ENCODE peak calls at places on chromosome 17, in five cellular contexts. U, L, A, D and Y are unnamed samples.

GRCh38 chr17:22669721-22670120 is 977.4 kb downstream of the KCNJ18 start:
- DNase-seq in U (no peak), L (no peak), A (no peak), D (no peak), Y (no peak)

GRCh38 chr17:61770752-61771533 is 92.4 kb downstream of the BRIP1 start:
- DNase-seq in U (peak; percentile 52), L (no peak), A (no peak), D (no peak), Y (peak; percentile 74)

GRCh38 chr17:47810200-47810821 is 11.3 kb downstream of the OSBPL7 start:
- DNase-seq in U (peak; percentile 40), L (peak; percentile 94), A (peak; percentile 60), D (peak; percentile 87), Y (peak; percentile 87)

GRCh38 chr17:6269474-6269873 is 165.4 kb downstream of the AIPL1 start:
- DNase-seq in U (no peak), L (no peak), A (no peak), D (peak; percentile 51), Y (peak; percentile 25)

GRCh38 chr17:76528156-76528527 is 9.4 kb downstream of the CYGB start:
- DNase-seq in U (no peak), L (no peak), A (no peak), D (peak; percentile 34), Y (no peak)

GRCh38 chr17:16997514-16998429 is 25.9 kb upstream of the TNFRSF13B start:
- DNase-seq in U (no peak), L (no peak), A (no peak), D (peak; percentile 86), Y (no peak)

GRCh38 chr17:59366040-59366757 is 34.7 kb downstream of the YPEL2 start:
- DNase-seq in U (no peak), L (peak; percentile 63), A (no peak), D (no peak), Y (no peak)

GRCh38 chr17:71975998-71976649 is 144.7 kb upstream of the SOX9 start:
- DNase-seq in U (peak; percentile 89), L (peak; percentile 55), A (peak; percentile 92), D (peak; percentile 85), Y (peak; percentile 97)

GRCh38 chr17:62800580-62800979 is 7.5 kb downstream of the MARCHF10 start:
- DNase-seq in U (no peak), L (peak; percentile 60), A (no peak), D (no peak), Y (peak; percentile 70)

GRCh38 chr17:77879896-77880280 is 78.6 kb upstream of the TNRC6C start:
- DNase-seq in U (no peak), L (no peak), A (no peak), D (no peak), Y (no peak)

GRCh38 chr17:12927541-12928425 is 90.0 kb downstream of the ELAC2 start:
- DNase-seq in U (peak; percentile 41), L (no peak), A (no peak), D (no peak), Y (peak; percentile 13)

GRCh38 chr17:17837966-17838962 is 1.5 kb upstream of the SREBF1 start:
- DNase-seq in U (no peak), L (peak; percentile 87), A (no peak), D (peak; percentile 80), Y (no peak)

GRCh38 chr17:50365649-50366393 is 7.2 kb downstream of the MRPL27 start:
- DNase-seq in U (no peak), L (no peak), A (no peak), D (no peak), Y (no peak)

GRCh38 chr17:31269597-31269996 is 27.4 kb downstream of the OMG start:
- DNase-seq in U (peak; percentile 99), L (peak; percentile 3), A (peak; percentile 53), D (no peak), Y (peak; percentile 100)

GRCh38 chr17:73667184-73667959 is 23.1 kb upstream of the SDK2 start:
- DNase-seq in U (no peak), L (peak; percentile 37), A (no peak), D (no peak), Y (no peak)

GRCh38 chr17:50559674-50560184 is 786 bp upstream of the CACNA1G start:
- DNase-seq in U (no peak), L (peak; percentile 55), A (no peak), D (peak; percentile 70), Y (peak; percentile 43)

GRCh38 chr17:21462259-21462658 is 86.1 kb downstream of the KCNJ12 start:
- DNase-seq in U (no peak), L (no peak), A (no peak), D (no peak), Y (no peak)

GRCh38 chr17:70089513-70090148 is 14.6 kb downstream of the KCNJ16 start:
- DNase-seq in U (no peak), L (peak; percentile 28), A (no peak), D (no peak), Y (no peak)

GRCh38 chr17:31888124-31888523 is 13.4 kb downstream of the UTP6 start:
- DNase-seq in U (no peak), L (peak; percentile 34), A (no peak), D (no peak), Y (no peak)

GRCh38 chr17:73261952-73262675 is 434 bp upstream of the CPSF4L start:
- DNase-seq in U (no peak), L (peak; percentile 88), A (no peak), D (peak; percentile 85), Y (no peak)

GRCh38 chr17:4204676-4205075 is 59.1 kb downstream of the ANKFY1 start:
- DNase-seq in U (peak; percentile 99), L (peak; percentile 18), A (no peak), D (no peak), Y (peak; percentile 99)

GRCh38 chr17:18043491-18043890 is 4.3 kb downstream of the GID4 start:
- DNase-seq in U (no peak), L (no peak), A (no peak), D (no peak), Y (no peak)

GRCh38 chr17:21210411-21211076 is 3.4 kb downstream of the TMEM11 start:
- DNase-seq in U (no peak), L (no peak), A (no peak), D (peak; percentile 54), Y (no peak)

GRCh38 chr17:14775761-14776492 is 475.0 kb downstream of the HS3ST3B1 start:
- DNase-seq in U (peak; percentile 53), L (no peak), A (peak; percentile 83), D (no peak), Y (peak; percentile 51)

GRCh38 chr17:39777534-39778365 is 40.0 kb downstream of the GRB7 start:
- DNase-seq in U (no peak), L (no peak), A (no peak), D (no peak), Y (no peak)

GRCh38 chr17:44808156-44808555 is 21.9 kb downstream of the GJC1 start:
- DNase-seq in U (no peak), L (no peak), A (no peak), D (no peak), Y (no peak)

GRCh38 chr17:80432961-80433550 is 18.1 kb downstream of the ENDOV start:
- DNase-seq in U (no peak), L (no peak), A (no peak), D (peak; percentile 9), Y (no peak)

GRCh38 chr17:45394913-45395568 is 37.6 kb downstream of the ARHGAP27 start:
- DNase-seq in U (peak; percentile 33), L (peak; percentile 73), A (no peak), D (peak; percentile 60), Y (peak; percentile 79)

GRCh38 chr17:3659541-3660111 is 8.8 kb downstream of the TAX1BP3 start:
- DNase-seq in U (peak; percentile 61), L (peak; percentile 72), A (no peak), D (peak; percentile 72), Y (peak; percentile 91)

GRCh38 chr17:48856122-48856821 is 25.4 kb downstream of the CALCOCO2 start:
- DNase-seq in U (no peak), L (no peak), A (no peak), D (no peak), Y (no peak)

GRCh38 chr17:48854774-48855476 is 24.1 kb downstream of the CALCOCO2 start:
- DNase-seq in U (no peak), L (no peak), A (no peak), D (no peak), Y (no peak)

DNA sequence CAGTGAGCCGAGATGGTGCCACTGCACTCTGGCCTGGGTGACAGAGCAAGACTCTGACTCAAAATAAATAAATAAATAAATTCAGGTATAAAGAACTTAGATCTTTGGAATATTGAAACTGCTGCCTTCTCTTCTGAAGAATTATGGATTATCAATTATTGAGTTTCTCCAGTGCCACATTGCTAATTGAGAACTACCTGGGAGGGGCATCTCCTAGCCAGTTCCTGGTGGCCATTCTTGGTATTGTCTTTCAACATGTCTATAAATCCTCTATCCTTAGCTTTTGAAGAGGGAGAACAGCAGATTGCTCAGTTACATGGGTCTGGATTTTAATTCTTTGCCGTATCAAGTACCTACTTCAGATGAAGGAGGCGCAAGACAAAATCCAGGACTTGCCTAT is 29.2 kb downstream of the CALCOCO2 start:
- DNase-seq in U (no peak), L (no peak), A (no peak), D (no peak), Y (no peak)
- TF ChIP-seq CTCF in U (no peak), L (peak; percentile 18), A (peak; percentile 19), D (no peak), Y (peak; percentile 24)

GRCh38 chr17:8393470-8394231 is 4.0 kb downstream of the RNF222 start:
- DNase-seq in U (no peak), L (peak; percentile 18), A (no peak), D (no peak), Y (no peak)
- H3K4me3 ChIP-seq in U (no peak overlapping the region), L (no peak overlapping the region), A (no peak overlapping the region), D (no peak overlapping the region), Y (no peak overlapping the region)

GRCh38 chr17:981292-981658 is 1.7 kb upstream of the NXN start:
- DNase-seq in U (no peak), L (no peak), A (no peak), D (no peak), Y (no peak)

GRCh38 chr17:978110-979093 is 1.2 kb downstream of the NXN start:
- DNase-seq in U (no peak), L (no peak), A (no peak), D (peak; percentile 38), Y (peak; percentile 42)

GRCh38 chr17:979211-979538 is 401 bp downstream of the NXN start:
- DNase-seq in U (no peak), L (no peak), A (no peak), D (no peak), Y (no peak)

GRCh38 chr17:980406-981291 is 1.1 kb upstream of the NXN start:
- DNase-seq in U (no peak), L (peak; percentile 90), A (no peak), D (peak; percentile 72), Y (peak; percentile 80)

GRCh38 chr17:979539-980405 is at the start of gene NXN:
- DNase-seq in U (no peak), L (peak; percentile 84), A (no peak), D (peak; percentile 94), Y (peak; percentile 65)
- TF ChIP-seq CTCF in U (peak; percentile 24), L (no peak), A (peak; percentile 32), D (no peak), Y (peak; percentile 27)

GRCh38 chr17:32929588-32929987 is 1.6 kb downstream of the TMEM98 start:
- DNase-seq in U (no peak), L (no peak), A (no peak), D (no peak), Y (no peak)

GRCh38 chr17:32928527-32929287 is 754 bp downstream of the TMEM98 start:
- DNase-seq in U (no peak), L (no peak), A (no peak), D (no peak), Y (peak; percentile 24)

GRCh38 chr17:32927724-32928526 is at the start of gene TMEM98:
- DNase-seq in U (no peak), L (peak; percentile 37), A (no peak), D (peak; percentile 70), Y (peak; percentile 29)

GRCh38 chr17:32930512-32930911 is 2.6 kb downstream of the TMEM98 start:
- DNase-seq in U (no peak), L (no peak), A (no peak), D (no peak), Y (no peak)

GRCh38 chr17:32929288-32929574 is 1.3 kb downstream of the TMEM98 start:
- DNase-seq in U (no peak), L (no peak), A (no peak), D (no peak), Y (peak; percentile 16)
- H3K4me3 ChIP-seq in U (peak overlapping the region; percentile 69), L (no peak overlapping the region), A (peak overlapping the region; percentile 70), D (no peak overlapping the region), Y (peak overlapping the region; percentile 80)